ENCODE peak calls at places on chromosomes 2 and 18, in five cellular contexts. W is lower lobe of right lung, S is AG04450, B is AG09309, Q is fibroblast of mammary gland. V is an unnamed sample.

GRCh38 chr2:97656905-97657587 is 6.8 kb downstream of the ACTR1B start:
- DNase-seq in W (no peak), B (no peak), S (no peak), Q (no peak), V (no peak)

GRCh38 chr2:212766921-212767320 is 228.3 kb upstream of the ERBB4 start:
- DNase-seq in W (no peak), Q (no peak), S (no peak), B (no peak), V (no peak)

GRCh38 chr2:185583058-185583816 is 155.4 kb upstream of the FSIP2 start:
- DNase-seq in Q (peak; percentile 34), B (no peak), W (no peak), S (no peak), V (peak; percentile 59)

GRCh38 chr2:8171608-8172007 is 510.2 kb upstream of the ID2 start:
- DNase-seq in S (no peak), B (no peak), W (no peak), Q (peak; percentile 42), V (no peak)

GRCh38 chr18:75915941-75916640 is 488.6 kb upstream of the SMIM21 start:
- DNase-seq in B (no peak), S (no peak), Q (no peak), W (no peak), V (no peak)

GRCh38 chr18:48166971-48167370 is 236.5 kb upstream of the SMAD2 start:
- DNase-seq in B (no peak), W (peak; percentile 52), S (no peak), Q (no peak), V (no peak)

GRCh38 chr18:993560-993959 is 88.9 kb downstream of the ADCYAP1 start:
- DNase-seq in Q (no peak), B (no peak), W (no peak), S (no peak), V (no peak)

GRCh38 chr2:150389487-150389886 is 98.0 kb downstream of the RND3 start:
- DNase-seq in W (no peak), Q (no peak), B (no peak), S (no peak), V (no peak)

GRCh38 chr2:60925994-60926750 is 44.8 kb downstream of the REL start:
- DNase-seq in Q (no peak), S (peak; percentile 26), B (no peak), W (no peak), V (no peak)

GRCh38 chr2:231932711-231932970 is 6.4 kb upstream of the NPPC start:
- DNase-seq in B (no peak), W (no peak), S (no peak), Q (no peak), V (no peak)

GRCh38 chr18:12929477-12930083 is 18.2 kb upstream of the SEH1L start:
- DNase-seq in S (no peak), B (no peak), Q (no peak), W (no peak), V (no peak)
- H3K4me3 ChIP-seq in S (no peak overlapping the region), B (no peak overlapping the region), Q (no peak overlapping the region), W (no peak overlapping the region), V (no peak overlapping the region)

DNA sequence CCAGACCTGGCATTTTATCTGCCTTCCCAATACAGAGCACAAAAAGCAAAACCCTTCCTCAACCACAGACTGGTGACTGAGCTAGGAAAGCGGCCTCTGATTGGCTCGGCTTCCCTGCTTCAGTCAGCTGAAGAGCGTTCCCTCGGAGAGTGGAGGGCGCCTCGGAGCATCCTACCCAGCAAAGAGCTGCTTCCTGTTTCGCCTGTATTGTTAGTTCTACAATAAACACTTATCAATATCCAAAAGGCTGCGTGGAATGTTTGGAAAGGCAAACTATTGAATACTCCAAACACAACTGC is 125.0 kb downstream of the CACNB4 start:
- DNase-seq in B (no peak), W (no peak), S (no peak), Q (peak; percentile 43), V (no peak)
- H3K4me3 ChIP-seq in B (no peak overlapping the region), W (no peak overlapping the region), S (no peak overlapping the region), Q (no peak overlapping the region), V (no peak overlapping the region)

GRCh38 chr2:154698789-154699559 is 479 bp downstream of the KCNJ3 start:
- DNase-seq in S (no peak), Q (no peak), B (no peak), W (no peak), V (no peak)

GRCh38 chr2:154696771-154697170 is 1.7 kb upstream of the KCNJ3 start:
- DNase-seq in B (no peak), S (no peak), Q (no peak), W (no peak), V (no peak)

GRCh38 chr2:154698238-154698788 is at the start of gene KCNJ3:
- DNase-seq in Q (no peak), S (no peak), W (no peak), B (no peak), V (no peak)

GRCh38 chr2:154699560-154699901 is 1.0 kb downstream of the KCNJ3 start:
- DNase-seq in W (no peak), Q (no peak), B (no peak), S (no peak), V (no peak)

DNA sequence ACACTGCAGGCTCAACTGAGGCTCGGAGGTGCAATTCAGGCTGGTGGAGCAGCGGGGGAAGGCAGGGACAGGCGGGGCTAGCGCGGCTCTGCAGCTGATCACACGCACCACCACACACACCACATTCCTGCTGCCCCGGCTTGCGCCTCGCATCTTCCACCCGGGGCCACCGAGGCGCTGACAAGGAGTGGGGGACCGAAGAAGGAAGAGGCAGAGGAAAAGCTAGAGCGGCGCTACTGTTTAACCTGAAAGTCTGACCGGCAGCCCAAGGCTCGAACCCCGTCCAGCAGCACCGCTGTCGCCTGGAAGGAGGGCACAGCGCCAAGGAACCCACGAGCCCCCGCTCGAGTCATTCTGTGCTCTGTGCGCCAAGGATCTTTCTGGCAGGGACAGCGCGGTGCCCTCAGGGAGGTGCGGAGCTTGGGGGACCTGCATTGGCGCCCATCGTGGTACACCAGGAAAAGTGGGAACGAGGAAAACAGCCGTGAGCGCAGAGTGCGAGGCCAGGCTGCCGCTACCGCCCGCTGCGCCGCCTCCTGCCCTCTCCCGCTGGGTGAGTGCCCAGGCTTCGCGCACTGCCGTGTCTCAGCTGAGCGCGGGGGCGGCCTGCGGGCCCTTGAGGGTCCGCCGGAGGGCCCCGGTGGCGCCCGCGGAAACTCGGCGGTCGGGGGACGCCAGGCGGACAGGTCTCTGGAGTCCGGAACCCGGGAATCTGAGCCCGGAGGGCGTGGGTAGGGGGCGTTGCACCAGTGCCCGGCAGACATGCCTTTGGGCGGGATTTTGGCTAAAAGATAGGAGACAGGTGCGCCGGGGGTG is 865 bp upstream of the KCNJ3 start:
- DNase-seq in W (no peak), Q (no peak), B (no peak), S (no peak), V (no peak)
- H3K4me3 ChIP-seq in W (peak overlapping the region; percentile 41), Q (no peak overlapping the region), B (no peak overlapping the region), S (no peak overlapping the region), V (peak overlapping the region; percentile 40)

GRCh38 chr2:113160248-113160647 is 13.5 kb upstream of the PSD4 start:
- DNase-seq in S (no peak), W (no peak), Q (no peak), B (no peak), V (no peak)
- H3K4me3 ChIP-seq in S (no peak overlapping the region), W (no peak overlapping the region), Q (no peak overlapping the region), B (no peak overlapping the region), V (no peak overlapping the region)

GRCh38 chr2:190651413-190651812 is 2.5 kb downstream of the NAB1 start:
- DNase-seq in B (no peak), S (no peak), Q (no peak), W (no peak), V (no peak)
- H3K4me3 ChIP-seq in B (no peak overlapping the region), S (peak overlapping the region; percentile 85), Q (no peak overlapping the region), W (no peak overlapping the region), V (peak overlapping the region; percentile 1)